ENCODE peak calls at places on chromosome 19, in ten cellular contexts. One of them, this sample, is unnamed.
A peak's percentile ranks its signal among the peaks of the same experiment; 100 is the strongest.

GRCh38 chr19:40623403-40624239 is 22.5 kb downstream of the LTBP4 start:
- DNase-seq in SK-N-SH: peak; percentile 30
- DNase-seq in CD8-positive, alpha-beta memory T cell: no peak
- DNase-seq in neuronal stem cell: no peak
- DNase-seq in left lung: no peak
- DNase-seq in mucosa of descending colon: peak; percentile 88
- DNase-seq in cardiac muscle cell: peak; percentile 63
- DNase-seq in CD8-positive, alpha-beta T cell: no peak
- DNase-seq in fibroblast of lung: peak; percentile 99
- DNase-seq in heart right ventricle: no peak
- DNase-seq in this sample: peak; percentile 60

GRCh38 chr19:35901055-35901644 is 810 bp upstream of the NFKBID start:
- DNase-seq in SK-N-SH: no peak
- DNase-seq in CD8-positive, alpha-beta memory T cell: no peak
- DNase-seq in neuronal stem cell: no peak
- DNase-seq in left lung: no peak
- DNase-seq in mucosa of descending colon: peak; percentile 55
- DNase-seq in cardiac muscle cell: peak; percentile 25
- DNase-seq in CD8-positive, alpha-beta T cell: no peak
- DNase-seq in fibroblast of lung: peak; percentile 65
- DNase-seq in heart right ventricle: no peak
- DNase-seq in this sample: no peak

GRCh38 chr19:38917921-38918491 is 6.0 kb upstream of the CCER2 start:
- DNase-seq in SK-N-SH: peak; percentile 65
- DNase-seq in CD8-positive, alpha-beta memory T cell: no peak
- DNase-seq in neuronal stem cell: no peak
- DNase-seq in left lung: no peak
- DNase-seq in mucosa of descending colon: no peak
- DNase-seq in cardiac muscle cell: peak; percentile 15
- DNase-seq in CD8-positive, alpha-beta T cell: no peak
- DNase-seq in fibroblast of lung: no peak
- DNase-seq in heart right ventricle: no peak
- DNase-seq in this sample: peak; percentile 12

GRCh38 chr19:8482696-8483095 is 19.7 kb downstream of the PRAM1 start:
- DNase-seq in SK-N-SH: no peak
- DNase-seq in CD8-positive, alpha-beta memory T cell: no peak
- DNase-seq in neuronal stem cell: no peak
- DNase-seq in left lung: no peak
- DNase-seq in mucosa of descending colon: no peak
- DNase-seq in cardiac muscle cell: no peak
- DNase-seq in CD8-positive, alpha-beta T cell: no peak
- DNase-seq in fibroblast of lung: no peak
- DNase-seq in heart right ventricle: no peak
- DNase-seq in this sample: no peak

GRCh38 chr19:30085394-30085793 is 143.4 kb downstream of the URI1 start:
- DNase-seq in SK-N-SH: peak; percentile 67
- DNase-seq in CD8-positive, alpha-beta memory T cell: no peak
- DNase-seq in neuronal stem cell: no peak
- DNase-seq in left lung: no peak
- DNase-seq in mucosa of descending colon: peak; percentile 25
- DNase-seq in cardiac muscle cell: peak; percentile 11
- DNase-seq in CD8-positive, alpha-beta T cell: no peak
- DNase-seq in fibroblast of lung: peak; percentile 3
- DNase-seq in heart right ventricle: no peak
- DNase-seq in this sample: peak; percentile 24

GRCh38 chr19:34556500-34556899 is 74.9 kb downstream of the WTIP start:
- DNase-seq in SK-N-SH: no peak
- DNase-seq in CD8-positive, alpha-beta memory T cell: no peak
- DNase-seq in neuronal stem cell: no peak
- DNase-seq in left lung: no peak
- DNase-seq in mucosa of descending colon: no peak
- DNase-seq in cardiac muscle cell: peak; percentile 50
- DNase-seq in CD8-positive, alpha-beta T cell: no peak
- DNase-seq in fibroblast of lung: no peak
- DNase-seq in heart right ventricle: no peak
- DNase-seq in this sample: no peak

GRCh38 chr19:50896591-50897190 is 14.5 kb downstream of the KLK4 start:
- DNase-seq in SK-N-SH: no peak
- DNase-seq in CD8-positive, alpha-beta memory T cell: no peak
- DNase-seq in neuronal stem cell: no peak
- DNase-seq in left lung: no peak
- DNase-seq in mucosa of descending colon: no peak
- DNase-seq in cardiac muscle cell: peak; percentile 40
- DNase-seq in CD8-positive, alpha-beta T cell: no peak
- DNase-seq in fibroblast of lung: peak; percentile 12
- DNase-seq in heart right ventricle: no peak
- DNase-seq in this sample: no peak

GRCh38 chr19:42051166-42052115 is 18.6 kb downstream of the GRIK5 start:
- DNase-seq in SK-N-SH: no peak
- DNase-seq in CD8-positive, alpha-beta memory T cell: no peak
- DNase-seq in neuronal stem cell: no peak
- DNase-seq in left lung: no peak
- DNase-seq in mucosa of descending colon: no peak
- DNase-seq in cardiac muscle cell: no peak
- DNase-seq in CD8-positive, alpha-beta T cell: no peak
- DNase-seq in fibroblast of lung: no peak
- DNase-seq in heart right ventricle: no peak
- DNase-seq in this sample: no peak

GRCh38 chr19:33639034-33639681 is 17.4 kb downstream of the CHST8 start:
- DNase-seq in SK-N-SH: no peak
- DNase-seq in CD8-positive, alpha-beta memory T cell: no peak
- DNase-seq in neuronal stem cell: no peak
- DNase-seq in left lung: no peak
- DNase-seq in mucosa of descending colon: no peak
- DNase-seq in cardiac muscle cell: no peak
- DNase-seq in CD8-positive, alpha-beta T cell: no peak
- DNase-seq in fibroblast of lung: no peak
- DNase-seq in heart right ventricle: no peak
- DNase-seq in this sample: peak; percentile 12

GRCh38 chr19:51321799-51322198 is 10.4 kb downstream of the IGLON5 start:
- DNase-seq in SK-N-SH: no peak
- DNase-seq in CD8-positive, alpha-beta memory T cell: no peak
- DNase-seq in neuronal stem cell: no peak
- DNase-seq in left lung: no peak
- DNase-seq in mucosa of descending colon: no peak
- DNase-seq in cardiac muscle cell: no peak
- DNase-seq in CD8-positive, alpha-beta T cell: no peak
- DNase-seq in fibroblast of lung: no peak
- DNase-seq in heart right ventricle: no peak
- DNase-seq in this sample: no peak

GRCh38 chr19:11580665-11581418 is 3.4 kb upstream of the ACP5 start:
- DNase-seq in SK-N-SH: no peak
- DNase-seq in CD8-positive, alpha-beta memory T cell: no peak
- DNase-seq in neuronal stem cell: no peak
- DNase-seq in left lung: no peak
- DNase-seq in mucosa of descending colon: no peak
- DNase-seq in cardiac muscle cell: peak; percentile 21
- DNase-seq in CD8-positive, alpha-beta T cell: no peak
- DNase-seq in fibroblast of lung: no peak
- DNase-seq in heart right ventricle: no peak
- DNase-seq in this sample: no peak

GRCh38 chr19:58182577-58182988 is 278 bp upstream of the ZNF274 start:
- DNase-seq in SK-N-SH: peak; percentile 90
- DNase-seq in CD8-positive, alpha-beta memory T cell: no peak
- DNase-seq in neuronal stem cell: no peak
- DNase-seq in left lung: peak; percentile 95
- DNase-seq in mucosa of descending colon: no peak
- DNase-seq in cardiac muscle cell: no peak
- DNase-seq in CD8-positive, alpha-beta T cell: peak; percentile 65
- DNase-seq in fibroblast of lung: no peak
- DNase-seq in heart right ventricle: peak; percentile 89
- DNase-seq in this sample: no peak

GRCh38 chr19:7450243-7451223 is 38.3 kb downstream of the PEX11G start:
- DNase-seq in SK-N-SH: no peak
- DNase-seq in CD8-positive, alpha-beta memory T cell: no peak
- DNase-seq in neuronal stem cell: peak; percentile 57
- DNase-seq in left lung: no peak
- DNase-seq in mucosa of descending colon: no peak
- DNase-seq in cardiac muscle cell: peak; percentile 32
- DNase-seq in CD8-positive, alpha-beta T cell: no peak
- DNase-seq in fibroblast of lung: peak; percentile 38
- DNase-seq in heart right ventricle: no peak
- DNase-seq in this sample: no peak

GRCh38 chr19:44024900-44025216 is 321 bp upstream of the ZNF222 start:
- DNase-seq in SK-N-SH: no peak
- DNase-seq in CD8-positive, alpha-beta memory T cell: no peak
- DNase-seq in neuronal stem cell: no peak
- DNase-seq in left lung: no peak
- DNase-seq in mucosa of descending colon: no peak
- DNase-seq in cardiac muscle cell: no peak
- DNase-seq in CD8-positive, alpha-beta T cell: no peak
- DNase-seq in fibroblast of lung: no peak
- DNase-seq in heart right ventricle: no peak
- DNase-seq in this sample: no peak

GRCh38 chr19:55646889-55647731 is 902 bp upstream of the CCDC106 start:
- DNase-seq in SK-N-SH: peak; percentile 23
- DNase-seq in CD8-positive, alpha-beta memory T cell: no peak
- DNase-seq in neuronal stem cell: no peak
- DNase-seq in left lung: no peak
- DNase-seq in mucosa of descending colon: no peak
- DNase-seq in cardiac muscle cell: no peak
- DNase-seq in CD8-positive, alpha-beta T cell: no peak
- DNase-seq in fibroblast of lung: no peak
- DNase-seq in heart right ventricle: no peak
- DNase-seq in this sample: no peak

GRCh38 chr19:17234911-17235617 is 9.0 kb downstream of the OCEL1 start:
- DNase-seq in SK-N-SH: peak; percentile 86
- DNase-seq in CD8-positive, alpha-beta memory T cell: peak; percentile 54
- DNase-seq in neuronal stem cell: no peak
- DNase-seq in left lung: peak; percentile 57
- DNase-seq in mucosa of descending colon: peak; percentile 80
- DNase-seq in cardiac muscle cell: peak; percentile 48
- DNase-seq in CD8-positive, alpha-beta T cell: no peak
- DNase-seq in fibroblast of lung: peak; percentile 37
- DNase-seq in heart right ventricle: peak; percentile 50
- DNase-seq in this sample: peak; percentile 71
- H3K4me3 ChIP-seq in SK-N-SH: peak overlapping the region; percentile 70
- H3K4me3 ChIP-seq in CD8-positive, alpha-beta memory T cell: peak overlapping the region; percentile 78
- H3K4me3 ChIP-seq in neuronal stem cell: peak overlapping the region; percentile 9
- H3K4me3 ChIP-seq in left lung: peak overlapping the region; percentile 41
- H3K4me3 ChIP-seq in mucosa of descending colon: no peak overlapping the region
- H3K4me3 ChIP-seq in cardiac muscle cell: peak overlapping the region; percentile 9
- H3K4me3 ChIP-seq in CD8-positive, alpha-beta T cell: peak overlapping the region; percentile 86
- H3K4me3 ChIP-seq in fibroblast of lung: peak overlapping the region; percentile 62
- H3K4me3 ChIP-seq in heart right ventricle: peak overlapping the region; percentile 42
- H3K4me3 ChIP-seq in this sample: peak overlapping the region; percentile 68

DNA sequence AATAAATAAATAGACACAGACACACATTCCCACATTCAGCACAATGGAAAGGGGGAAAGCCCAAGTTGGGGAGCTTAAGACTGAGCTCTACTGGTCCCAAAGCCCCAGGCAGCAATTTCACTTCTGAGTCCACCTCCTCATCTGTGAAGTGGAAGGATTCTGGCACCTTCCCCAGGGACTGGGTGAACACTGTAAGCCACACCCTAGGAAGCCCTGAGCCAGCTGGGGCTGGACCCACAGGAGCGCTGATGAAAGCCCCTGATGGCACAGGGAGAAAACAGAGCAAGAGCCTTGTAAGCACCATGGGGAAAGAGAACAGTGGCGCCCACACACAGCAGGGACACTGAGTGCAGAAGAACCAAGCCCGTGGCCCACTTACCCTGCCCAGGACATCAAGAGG is 37.8 kb downstream of the EPS15L1 start:
- DNase-seq in SK-N-SH: no peak
- DNase-seq in CD8-positive, alpha-beta memory T cell: no peak
- DNase-seq in neuronal stem cell: no peak
- DNase-seq in left lung: no peak
- DNase-seq in mucosa of descending colon: no peak
- DNase-seq in cardiac muscle cell: no peak
- DNase-seq in CD8-positive, alpha-beta T cell: no peak
- DNase-seq in fibroblast of lung: peak; percentile 25
- DNase-seq in heart right ventricle: no peak
- DNase-seq in this sample: no peak
- H3K36me3 ChIP-seq in SK-N-SH: peaks cover 38% of the 10 kb centered on the region
- H3K36me3 ChIP-seq in CD8-positive, alpha-beta memory T cell: peaks cover 21% of the 10 kb centered on the region
- H3K36me3 ChIP-seq in neuronal stem cell: peaks cover 90% of the 10 kb centered on the region
- H3K36me3 ChIP-seq in left lung: peaks cover 90% of the 10 kb centered on the region
- H3K36me3 ChIP-seq in mucosa of descending colon: no peaks in the 10 kb centered on the region
- H3K36me3 ChIP-seq in cardiac muscle cell: peaks cover 17% of the 10 kb centered on the region
- H3K36me3 ChIP-seq in CD8-positive, alpha-beta T cell: peaks cover 33% of the 10 kb centered on the region
- H3K36me3 ChIP-seq in fibroblast of lung: peaks cover 12% of the 10 kb centered on the region
- H3K36me3 ChIP-seq in heart right ventricle: peaks cover 79% of the 10 kb centered on the region
- H3K36me3 ChIP-seq in this sample: peaks cover 81% of the 10 kb centered on the region

GRCh38 chr19:31518216-31518615 is 169.0 kb upstream of the TSHZ3 start:
- DNase-seq in SK-N-SH: no peak
- DNase-seq in CD8-positive, alpha-beta memory T cell: no peak
- DNase-seq in neuronal stem cell: no peak
- DNase-seq in left lung: no peak
- DNase-seq in mucosa of descending colon: no peak
- DNase-seq in cardiac muscle cell: no peak
- DNase-seq in CD8-positive, alpha-beta T cell: no peak
- DNase-seq in fibroblast of lung: no peak
- DNase-seq in heart right ventricle: no peak
- DNase-seq in this sample: no peak

GRCh38 chr19:31518626-31519025 is 169.4 kb upstream of the TSHZ3 start:
- DNase-seq in SK-N-SH: no peak
- DNase-seq in CD8-positive, alpha-beta memory T cell: no peak
- DNase-seq in neuronal stem cell: no peak
- DNase-seq in left lung: no peak
- DNase-seq in mucosa of descending colon: no peak
- DNase-seq in cardiac muscle cell: no peak
- DNase-seq in CD8-positive, alpha-beta T cell: no peak
- DNase-seq in fibroblast of lung: no peak
- DNase-seq in heart right ventricle: no peak
- DNase-seq in this sample: no peak

GRCh38 chr19:31515931-31516330 is 166.7 kb upstream of the TSHZ3 start:
- DNase-seq in SK-N-SH: no peak
- DNase-seq in CD8-positive, alpha-beta memory T cell: no peak
- DNase-seq in neuronal stem cell: no peak
- DNase-seq in left lung: no peak
- DNase-seq in mucosa of descending colon: no peak
- DNase-seq in cardiac muscle cell: peak; percentile 16
- DNase-seq in CD8-positive, alpha-beta T cell: no peak
- DNase-seq in fibroblast of lung: no peak
- DNase-seq in heart right ventricle: no peak
- DNase-seq in this sample: no peak

GRCh38 chr19:31517466-31518180 is 168.4 kb upstream of the TSHZ3 start:
- DNase-seq in SK-N-SH: no peak
- DNase-seq in CD8-positive, alpha-beta memory T cell: no peak
- DNase-seq in neuronal stem cell: no peak
- DNase-seq in left lung: no peak
- DNase-seq in mucosa of descending colon: no peak
- DNase-seq in cardiac muscle cell: no peak
- DNase-seq in CD8-positive, alpha-beta T cell: no peak
- DNase-seq in fibroblast of lung: no peak
- DNase-seq in heart right ventricle: no peak
- DNase-seq in this sample: no peak

GRCh38 chr19:31516756-31517155 is 167.5 kb upstream of the TSHZ3 start:
- DNase-seq in SK-N-SH: no peak
- DNase-seq in CD8-positive, alpha-beta memory T cell: no peak
- DNase-seq in neuronal stem cell: no peak
- DNase-seq in left lung: no peak
- DNase-seq in mucosa of descending colon: no peak
- DNase-seq in cardiac muscle cell: no peak
- DNase-seq in CD8-positive, alpha-beta T cell: no peak
- DNase-seq in fibroblast of lung: no peak
- DNase-seq in heart right ventricle: no peak
- DNase-seq in this sample: no peak
- H3K4me3 ChIP-seq in SK-N-SH: no peak overlapping the region
- H3K4me3 ChIP-seq in CD8-positive, alpha-beta memory T cell: no peak overlapping the region
- H3K4me3 ChIP-seq in neuronal stem cell: no peak overlapping the region
- H3K4me3 ChIP-seq in left lung: no peak overlapping the region
- H3K4me3 ChIP-seq in mucosa of descending colon: no peak overlapping the region
- H3K4me3 ChIP-seq in cardiac muscle cell: no peak overlapping the region
- H3K4me3 ChIP-seq in CD8-positive, alpha-beta T cell: no peak overlapping the region
- H3K4me3 ChIP-seq in fibroblast of lung: no peak overlapping the region
- H3K4me3 ChIP-seq in heart right ventricle: no peak overlapping the region
- H3K4me3 ChIP-seq in this sample: no peak overlapping the region

GRCh38 chr19:10548746-10549276 is 5.1 kb downstream of the ATG4D start:
- DNase-seq in SK-N-SH: no peak
- DNase-seq in CD8-positive, alpha-beta memory T cell: no peak
- DNase-seq in neuronal stem cell: no peak
- DNase-seq in left lung: no peak
- DNase-seq in mucosa of descending colon: no peak
- DNase-seq in cardiac muscle cell: no peak
- DNase-seq in CD8-positive, alpha-beta T cell: no peak
- DNase-seq in fibroblast of lung: no peak
- DNase-seq in heart right ventricle: no peak
- DNase-seq in this sample: no peak
- H3K36me3 ChIP-seq in SK-N-SH: peaks cover 20% of the 10 kb centered on the region
- H3K36me3 ChIP-seq in CD8-positive, alpha-beta memory T cell: peaks cover 42% of the 10 kb centered on the region
- H3K36me3 ChIP-seq in neuronal stem cell: peaks cover 61% of the 10 kb centered on the region
- H3K36me3 ChIP-seq in left lung: peaks cover 75% of the 10 kb centered on the region
- H3K36me3 ChIP-seq in mucosa of descending colon: peaks cover 21% of the 10 kb centered on the region
- H3K36me3 ChIP-seq in cardiac muscle cell: peaks cover 39% of the 10 kb centered on the region
- H3K36me3 ChIP-seq in CD8-positive, alpha-beta T cell: peaks cover 47% of the 10 kb centered on the region
- H3K36me3 ChIP-seq in fibroblast of lung: peaks cover 17% of the 10 kb centered on the region
- H3K36me3 ChIP-seq in heart right ventricle: peaks cover 79% of the 10 kb centered on the region
- H3K36me3 ChIP-seq in this sample: peaks cover 83% of the 10 kb centered on the region